ENCODE peak calls at places on chromosomes 12 and 14, in four cellular contexts. L is Peyer's patch, M is lower leg skin, O is spleen. Y is an unnamed sample.

GRCh38 chr12:76183459-76184186 is 99.1 kb upstream of the NAP1L1 start:
- DNase-seq in M (no peak), L (no peak), O (no peak), Y (peak)

GRCh38 chr14:89027097-89027740 is 202.8 kb downstream of the TTC8 start:
- DNase-seq in O (peak), L (peak), M (peak), Y (peak)

GRCh38 chr12:120362516-120363273 is 6.3 kb downstream of the MSI1 start:
- DNase-seq in L (peak), O (no peak), M (no peak), Y (no peak)

GRCh38 chr12:88227871-88228270 is 85.8 kb downstream of the TMTC3 start:
- DNase-seq in L (no peak), O (no peak), M (no peak), Y (no peak)

GRCh38 chr12:107091989-107092641 is 1.2 kb downstream of the CRY1 start:
- DNase-seq in M (no peak), L (no peak), O (no peak), Y (no peak)

GRCh38 chr12:104136577-104136976 is 1.4 kb downstream of the NFYB start:
- DNase-seq in M (no peak), O (no peak), L (no peak), Y (no peak)

GRCh38 chr12:39807043-39807442 is 187.4 kb upstream of the ABCD2 start:
- DNase-seq in M (no peak), O (no peak), L (no peak), Y (no peak)

GRCh38 chr14:36423430-36423829 is 96.6 kb downstream of the NKX2-1 start:
- DNase-seq in M (no peak), O (no peak), L (no peak), Y (no peak)

GRCh38 chr12:90085491-90086274 is 377.0 kb upstream of the ATP2B1 start:
- DNase-seq in L (no peak), O (no peak), M (no peak), Y (no peak)

DNA sequence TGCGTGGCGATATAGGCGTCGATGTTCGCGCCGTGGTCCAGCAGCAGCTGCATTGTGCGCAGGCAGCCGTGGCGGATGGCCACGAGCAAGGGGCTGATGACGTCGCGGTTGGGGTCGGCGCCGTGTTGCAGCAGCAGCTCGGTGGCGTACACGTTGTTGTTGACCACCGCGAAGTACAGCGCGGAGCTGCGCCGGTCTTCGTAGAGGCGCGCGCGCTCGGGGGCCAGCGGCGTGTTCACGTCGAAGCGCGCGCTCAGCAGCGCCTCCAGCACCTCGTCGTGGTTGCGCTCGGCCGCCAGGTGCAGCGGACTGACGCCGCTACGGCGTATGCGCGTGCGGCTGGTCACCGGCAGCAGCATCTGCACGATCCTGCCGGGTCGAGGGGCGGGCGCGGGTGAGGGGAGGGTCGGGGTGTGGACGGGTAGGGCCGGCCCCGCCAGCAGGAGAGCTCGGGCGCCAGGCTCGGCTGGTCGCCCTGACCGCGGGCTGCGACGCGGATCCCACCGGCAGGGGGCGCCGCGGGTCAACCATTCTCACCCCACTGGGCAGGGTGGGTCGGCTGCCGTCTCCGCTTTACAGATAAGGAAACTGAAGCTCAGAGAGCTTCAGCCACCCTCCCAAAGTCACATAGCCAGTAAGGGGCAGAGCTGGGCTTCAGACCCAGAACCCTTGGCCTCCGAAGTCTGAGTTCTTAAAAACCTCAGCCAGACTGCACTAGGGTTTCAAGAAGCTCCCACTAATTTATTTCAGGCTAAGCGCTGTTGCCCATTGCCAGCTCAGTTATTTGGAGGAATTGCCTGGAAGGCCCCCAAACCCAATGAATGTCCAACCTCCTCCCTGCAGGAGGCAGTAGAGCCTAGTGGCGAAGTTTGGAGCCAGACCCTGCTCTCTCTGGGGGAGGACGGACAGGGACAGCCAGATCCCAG is 12.4 kb downstream of the FAM181A start:
- DNase-seq in O (peak), L (peak), M (peak), Y (peak)
- TF ChIP-seq POLR2A in O (no peak), L (no peak), M (no peak), Y (no peak)

DNA sequence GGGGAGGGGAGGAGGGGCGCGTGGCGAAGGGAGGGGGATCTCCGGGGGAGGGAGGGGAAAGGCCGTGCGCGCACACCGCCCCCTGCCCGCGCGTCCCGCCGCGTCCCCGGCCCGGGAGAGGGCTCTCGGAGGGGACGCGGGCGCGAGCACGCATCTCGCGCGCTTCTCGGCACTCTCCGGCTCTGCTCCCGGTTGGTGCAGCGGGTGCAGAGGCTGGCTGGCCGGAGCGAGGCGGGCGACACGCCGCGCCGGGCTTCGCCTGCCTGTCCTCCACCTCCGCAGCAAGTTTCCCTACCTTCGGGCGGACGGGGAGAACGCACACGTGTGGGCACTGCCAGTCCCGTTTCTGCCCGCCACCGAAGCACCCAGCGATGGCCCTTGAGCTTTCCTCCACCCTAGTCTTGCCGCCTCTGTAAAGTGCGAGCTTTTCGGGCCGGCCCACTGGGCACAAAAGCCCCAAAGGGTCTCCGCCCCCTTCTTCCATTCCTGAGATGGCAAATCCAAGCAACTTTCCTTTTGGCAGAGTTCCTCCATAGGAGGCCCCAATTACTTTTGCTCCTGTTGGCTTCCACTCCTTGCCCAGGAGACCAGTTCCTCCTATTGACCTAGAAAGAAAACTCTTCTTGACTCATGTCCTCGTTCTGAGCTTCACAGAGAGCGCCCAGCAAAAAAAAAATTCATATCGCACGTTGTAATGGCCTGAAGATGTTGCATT is 363 bp upstream of the CSAD start:
- DNase-seq in M (no peak), O (peak), L (no peak), Y (peak)
- TF ChIP-seq POLR2A in M (no peak), O (no peak), L (no peak), Y (no peak)

DNA sequence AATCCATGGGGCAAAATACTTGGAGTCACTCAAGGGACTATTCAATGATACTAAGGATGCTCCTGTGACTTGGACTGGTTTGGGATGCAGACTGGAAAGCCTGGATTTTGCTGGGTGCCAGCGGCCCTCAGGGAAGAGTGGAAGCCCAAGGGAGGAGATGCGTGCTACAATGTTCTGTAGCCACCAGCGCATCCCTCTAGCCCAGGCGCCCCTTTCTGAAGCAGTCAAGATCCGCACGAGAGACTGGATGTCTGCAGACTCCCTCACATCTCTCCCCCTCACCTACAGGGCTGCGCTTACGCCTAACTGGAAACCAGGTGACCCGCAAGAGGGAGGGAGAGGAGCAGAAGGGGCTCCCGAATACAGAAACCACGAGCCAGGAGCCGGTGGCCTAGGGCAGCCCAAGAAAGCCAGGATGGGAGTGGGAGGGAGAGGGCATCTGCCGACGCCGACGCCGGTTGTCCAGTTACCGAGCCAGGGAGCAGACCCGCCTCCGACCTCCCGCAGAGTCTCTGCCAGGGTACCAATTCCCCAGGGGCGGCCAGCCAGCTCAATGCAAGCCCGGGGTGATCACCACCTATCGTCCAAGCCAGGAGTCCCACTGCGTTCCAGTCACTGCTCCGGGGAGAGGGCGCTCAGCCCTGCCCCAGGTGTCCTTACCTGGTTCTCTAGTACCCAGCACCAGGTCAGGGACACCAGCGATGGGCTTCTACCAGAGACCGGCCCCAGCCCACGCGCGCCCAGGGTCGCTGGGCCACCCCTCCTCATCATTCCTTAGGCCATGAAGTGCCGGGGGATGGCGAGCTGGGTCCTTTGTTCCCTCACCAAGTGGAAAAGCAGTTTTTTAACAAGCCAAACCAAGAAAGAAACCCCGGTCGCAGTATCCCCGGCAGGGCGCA is 1.2 kb downstream of the NTN4 start:
- DNase-seq in O (no peak), M (no peak), L (peak), Y (no peak)
- TF ChIP-seq POLR2A in O (no peak), M (no peak), L (no peak), Y (no peak)

GRCh38 chr12:64404470-64405446 is 566 bp downstream of the XPOT start:
- DNase-seq in L (no peak), O (no peak), M (peak), Y (no peak)
- TF ChIP-seq POLR2A in L (peak), O (peak), M (no peak), Y (no peak)

GRCh38 chr12:45991289-45992249 is 1.2 kb upstream of the SCAF11 start:
- DNase-seq in O (peak), M (peak), L (peak), Y (peak)

GRCh38 chr12:45990468-45991288 is at the start of gene SCAF11:
- DNase-seq in O (peak), L (peak), M (peak), Y (peak)

GRCh38 chr12:45988259-45988658 is 2.1 kb downstream of the SCAF11 start:
- DNase-seq in M (no peak), L (no peak), O (no peak), Y (no peak)

GRCh38 chr12:45989277-45989856 is 1.0 kb downstream of the SCAF11 start:
- DNase-seq in O (peak), L (no peak), M (no peak), Y (no peak)

GRCh38 chr12:45989857-45990467 is 412 bp downstream of the SCAF11 start:
- DNase-seq in M (peak), O (peak), L (peak), Y (peak)
- TF ChIP-seq POLR2A in M (no peak), O (no peak), L (peak), Y (peak)

GRCh38 chr14:102910442-102910841 is 12.0 kb upstream of the AMN start:
- DNase-seq in L (no peak), O (peak), M (no peak), Y (no peak)

GRCh38 chr14:102907980-102908730 is 14.3 kb upstream of the AMN start:
- DNase-seq in L (no peak), M (peak), O (peak), Y (peak)

GRCh38 chr14:102909911-102910310 is 12.6 kb upstream of the AMN start:
- DNase-seq in O (peak), L (no peak), M (no peak), Y (peak)

GRCh38 chr14:102909462-102909861 is 13.0 kb upstream of the AMN start:
- DNase-seq in M (no peak), L (peak), O (peak), Y (no peak)

DNA sequence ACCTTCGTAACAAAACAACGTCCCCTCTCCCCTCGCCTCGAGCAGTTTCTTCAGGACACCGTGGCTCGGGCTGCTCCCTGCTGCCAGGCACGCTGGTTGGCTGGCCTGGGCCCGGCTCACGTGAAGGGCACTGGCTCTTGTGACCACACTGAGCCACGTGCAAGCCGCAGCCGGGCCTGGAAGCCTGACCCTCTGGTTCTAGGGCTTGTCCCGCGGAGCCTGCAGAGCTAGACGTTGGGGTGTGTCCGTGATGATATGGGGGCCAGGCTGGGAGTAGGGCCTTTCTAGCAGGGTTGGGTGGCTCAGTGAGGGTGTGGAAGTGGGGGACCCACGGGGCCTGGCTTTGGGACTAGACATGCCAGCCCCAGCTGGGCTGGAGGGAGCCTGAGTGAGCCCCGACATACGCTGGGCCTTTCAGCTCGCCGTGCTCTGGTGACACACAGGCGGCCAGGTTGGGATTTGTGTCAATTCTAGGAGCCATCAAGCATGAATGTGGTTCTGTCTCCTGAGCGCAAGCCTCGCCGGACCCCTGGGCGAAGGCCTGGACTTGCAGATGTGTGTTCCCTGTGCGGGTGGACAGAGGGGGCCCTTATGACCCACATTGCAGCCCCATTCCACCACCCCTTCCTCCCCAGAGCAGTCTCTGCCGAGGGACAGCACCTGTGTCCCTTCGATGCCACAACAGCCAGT is 13.6 kb upstream of the AMN start:
- DNase-seq in M (no peak), O (peak), L (peak), Y (no peak)
- TF ChIP-seq POLR2A in M (no peak), O (no peak), L (no peak), Y (no peak)

GRCh38 chr12:6852651-6853354 is 853 bp downstream of the USP5 start:
- DNase-seq in L (no peak), M (no peak), O (peak), Y (no peak)
- TF ChIP-seq POLR2A in L (no peak), M (no peak), O (no peak), Y (no peak)

DNA sequence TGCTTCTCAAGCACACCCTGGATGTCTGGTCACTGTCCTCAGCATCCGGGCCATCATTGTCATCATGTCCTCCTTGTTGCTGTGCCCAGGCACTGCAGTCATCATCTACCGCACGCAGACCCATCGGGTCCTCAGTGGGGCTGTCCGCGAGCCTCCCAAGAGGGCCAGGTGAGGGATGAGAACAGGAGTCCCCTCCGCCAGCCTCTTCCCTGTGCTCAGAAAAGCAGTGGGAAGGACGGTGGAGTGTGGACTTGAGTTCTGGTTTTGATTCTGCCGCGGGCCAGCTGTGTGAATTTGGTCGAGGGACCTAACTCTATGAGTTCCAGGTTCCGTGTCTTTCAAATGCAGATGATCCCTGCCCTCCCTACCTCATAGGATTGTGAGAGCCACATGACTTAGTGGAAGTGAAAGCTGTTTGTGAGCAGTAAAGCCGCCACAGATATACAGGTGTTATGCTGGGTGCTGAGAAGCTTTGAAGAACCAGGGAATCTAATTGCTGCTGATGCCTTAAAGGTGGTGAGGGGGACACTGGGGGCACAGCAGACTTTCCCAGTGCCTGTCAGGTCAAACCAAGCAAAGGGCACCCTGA is 122.9 kb upstream of the RAP1B start:
- DNase-seq in M (no peak), L (no peak), O (peak), Y (no peak)
- TF ChIP-seq POLR2A in M (no peak), L (no peak), O (no peak), Y (no peak)

DNA sequence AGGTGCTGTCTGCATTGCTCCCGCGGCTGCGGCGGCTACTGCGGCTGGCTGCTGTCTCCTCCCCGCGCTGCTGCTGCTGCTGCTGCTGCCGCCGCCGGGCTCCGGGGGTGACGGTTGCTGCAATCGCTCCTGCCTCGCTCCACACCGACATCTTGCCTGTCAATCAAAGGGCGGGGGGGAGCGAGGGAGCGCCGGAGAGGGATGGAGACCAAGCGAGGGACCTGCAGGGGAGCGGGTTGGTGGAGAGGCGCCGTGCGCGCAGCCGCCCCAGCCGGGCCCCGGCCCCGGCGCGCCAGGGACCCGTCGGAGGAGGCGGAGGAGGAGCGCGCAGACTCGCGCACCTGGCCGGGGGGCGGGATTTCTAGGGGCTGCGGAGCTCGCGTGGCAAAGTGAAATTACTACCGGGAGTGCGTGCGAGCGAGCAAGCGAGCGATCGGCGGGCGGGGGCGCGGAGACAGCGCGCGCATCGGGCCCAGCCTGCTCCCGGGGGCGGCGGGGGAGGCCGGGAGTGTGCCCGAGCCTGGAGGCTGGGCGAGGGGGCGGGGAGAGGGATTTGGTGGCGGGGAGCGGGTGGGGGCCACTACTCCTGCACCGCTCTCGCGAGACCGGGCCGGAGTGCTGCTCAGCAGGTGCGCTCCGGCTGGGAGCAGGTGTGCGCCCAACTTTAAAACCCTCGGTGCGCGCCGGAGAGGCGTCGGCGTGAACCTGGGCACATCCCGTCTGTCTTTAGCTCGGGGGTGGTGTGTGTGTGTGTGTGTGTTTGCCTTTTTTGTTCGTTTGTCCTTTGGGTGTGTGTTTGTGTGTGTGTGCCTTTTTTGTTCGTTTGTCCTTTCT is at the start of gene KSR2:
- DNase-seq in O (no peak), L (peak), M (peak), Y (peak)
- TF ChIP-seq POLR2A in O (no peak), L (no peak), M (no peak), Y (no peak)

Y was measured in GM12891.